ENCODE peak calls at places on chromosomes 11 and 22, in seven cellular contexts. J is H9; E is germinal center; Z is activated CD4-positive, alpha-beta T cell treated with anti-CD3 and anti-CD28 coated beads, Interleukin-2, amount 10 ng/mL, durations not matched to agents 7 days and 5 days; R is NCI-H748 treated with DMSO at 0.1 percent for 48 hours; S is kidney epithelial cell; B is body of pancreas. M is an unnamed sample.

GRCh38 chr11:79121351-79121750 is 319.5 kb downstream of the TENM4 start:
- DNase-seq in J (no peak), E (no peak), Z (no peak), R (no peak), S (no peak), B (no peak), M (no peak)

GRCh38 chr22:47616396-47617020 is 854.1 kb downstream of the TBC1D22A start:
- DNase-seq in J (peak), E (no peak), Z (no peak), R (no peak), S (no peak), B (no peak), M (no peak)

GRCh38 chr11:95918056-95918455 is 5.9 kb downstream of the MTMR2 start:
- DNase-seq in J (no peak), E (no peak), Z (no peak), R (no peak), S (no peak), B (no peak), M (no peak)

GRCh38 chr22:42368379-42369249 is 63.6 kb downstream of the NFAM1 start:
- DNase-seq in J (peak), E (no peak), Z (peak), R (peak), S (no peak), B (no peak), M (no peak)

GRCh38 chr22:21038405-21038804 is 6.0 kb upstream of the SLC7A4 start:
- DNase-seq in J (no peak), E (no peak), Z (no peak), R (no peak), S (no peak), B (no peak), M (no peak)

GRCh38 chr11:128905345-128906184 is 14.4 kb downstream of the KCNJ5 start:
- DNase-seq in J (peak), E (peak), Z (peak), R (no peak), S (no peak), B (peak), M (peak)

GRCh38 chr22:47062126-47062525 is 299.7 kb downstream of the TBC1D22A start:
- DNase-seq in J (peak), E (no peak), Z (no peak), R (no peak), S (no peak), B (peak), M (no peak)

GRCh38 chr22:25970348-25970995 is 198.8 kb upstream of the SEZ6L start:
- DNase-seq in J (peak), E (no peak), Z (no peak), R (peak), S (no peak), B (no peak), M (no peak)

GRCh38 chr11:75203138-75203537 is 37.4 kb upstream of the TPBGL start:
- DNase-seq in J (no peak), E (no peak), Z (no peak), R (no peak), S (no peak), B (no peak), M (no peak)

GRCh38 chr11:79044211-79044610 is 396.6 kb downstream of the TENM4 start:
- DNase-seq in J (no peak), E (no peak), Z (no peak), R (no peak), S (no peak), B (no peak), M (no peak)

GRCh38 chr11:8234425-8234821 is 29.3 kb downstream of the LMO1 start:
- DNase-seq in J (peak), E (no peak), Z (no peak), R (no peak), S (no peak), B (no peak), M (no peak)

GRCh38 chr11:92969293-92969633 is 188 bp upstream of the MTNR1B start:
- DNase-seq in J (no peak), E (no peak), Z (no peak), R (no peak), S (no peak), B (no peak), M (no peak)

GRCh38 chr11:69280451-69280850 is 13.5 kb upstream of the MYEOV start:
- DNase-seq in J (no peak), E (no peak), Z (no peak), R (no peak), S (peak), B (no peak), M (no peak)

GRCh38 chr22:37428649-37429586 is 1.6 kb upstream of the ELFN2 start:
- DNase-seq in J (peak), E (peak), Z (peak), R (no peak), S (no peak), B (peak), M (peak)

GRCh38 chr11:86418929-86419328 is 44.2 kb downstream of the CCDC81 start:
- DNase-seq in J (no peak), E (no peak), Z (no peak), R (no peak), S (no peak), B (no peak), M (no peak)

GRCh38 chr11:17076517-17077239 is 789 bp downstream of the RPS13 start:
- DNase-seq in J (no peak), E (no peak), Z (peak), R (no peak), S (no peak), B (no peak), M (no peak)

GRCh38 chr11:37115963-37116362 is 517.9 kb upstream of the RAG2 start:
- DNase-seq in J (no peak), E (no peak), Z (no peak), R (no peak), S (no peak), B (no peak), M (no peak)

GRCh38 chr11:69055598-69056516 is 7.1 kb downstream of the TPCN2 start:
- DNase-seq in J (no peak), E (peak), Z (no peak), R (no peak), S (no peak), B (no peak), M (no peak)

M was measured in HuH-7.5.